ENCODE peak calls at places on chromosome 4, in four cellular contexts. One of them, this sample, is unnamed.

GRCh38 chr4:165204462-165204830 is 2.9 kb upstream of the KLHL2 start:
- DNase-seq in HepG2: no peak
- DNase-seq in HCT116: no peak
- DNase-seq in NT2/D1: no peak
- DNase-seq in this sample: peak

GRCh38 chr4:111959202-111959601 is 186.1 kb upstream of the FAM241A start:
- DNase-seq in HepG2: peak
- DNase-seq in HCT116: peak
- DNase-seq in NT2/D1: no peak
- DNase-seq in this sample: no peak

GRCh38 chr4:45475490-45475889 is 648.4 kb downstream of the GABRG1 start:
- DNase-seq in HepG2: no peak
- DNase-seq in HCT116: no peak
- DNase-seq in NT2/D1: no peak
- DNase-seq in this sample: no peak

GRCh38 chr4:75844151-75844662 is 58.0 kb downstream of the PPEF2 start:
- DNase-seq in HepG2: peak
- DNase-seq in HCT116: no peak
- DNase-seq in NT2/D1: no peak
- DNase-seq in this sample: no peak

GRCh38 chr4:88937081-88937480 is 119.9 kb downstream of the FAM13A start:
- DNase-seq in HepG2: no peak
- DNase-seq in HCT116: no peak
- DNase-seq in NT2/D1: no peak
- DNase-seq in this sample: no peak

GRCh38 chr4:86947494-86948120 is 12.8 kb downstream of the AFF1 start:
- DNase-seq in HepG2: no peak
- DNase-seq in HCT116: no peak
- DNase-seq in NT2/D1: no peak
- DNase-seq in this sample: no peak

GRCh38 chr4:10083861-10084641 is 32.5 kb downstream of the WDR1 start:
- DNase-seq in HepG2: no peak
- DNase-seq in HCT116: no peak
- DNase-seq in NT2/D1: no peak
- DNase-seq in this sample: no peak

GRCh38 chr4:83556006-83556712 is 20.3 kb downstream of the GPAT3 start:
- DNase-seq in HepG2: no peak
- DNase-seq in HCT116: no peak
- DNase-seq in NT2/D1: no peak
- DNase-seq in this sample: no peak

GRCh38 chr4:176964116-176964691 is 171.5 kb upstream of the VEGFC start:
- DNase-seq in HepG2: no peak
- DNase-seq in HCT116: peak
- DNase-seq in NT2/D1: no peak
- DNase-seq in this sample: no peak

GRCh38 chr4:166128452-166128851 is 255.4 kb downstream of the TLL1 start:
- DNase-seq in HepG2: no peak
- DNase-seq in HCT116: no peak
- DNase-seq in NT2/D1: no peak
- DNase-seq in this sample: no peak

GRCh38 chr4:24568425-24568824 is 15.9 kb downstream of the DHX15 start:
- DNase-seq in HepG2: no peak
- DNase-seq in HCT116: no peak
- DNase-seq in NT2/D1: no peak
- DNase-seq in this sample: no peak

GRCh38 chr4:184949020-184949419 is 69.3 kb upstream of the HELT start:
- DNase-seq in HepG2: no peak
- DNase-seq in HCT116: no peak
- DNase-seq in NT2/D1: no peak
- DNase-seq in this sample: no peak

GRCh38 chr4:88964450-88964849 is 92.5 kb downstream of the FAM13A start:
- DNase-seq in HepG2: no peak
- DNase-seq in HCT116: peak
- DNase-seq in NT2/D1: no peak
- DNase-seq in this sample: no peak

GRCh38 chr4:76016383-76016782 is 6.9 kb downstream of the CXCL10 start:
- DNase-seq in HepG2: no peak
- DNase-seq in HCT116: no peak
- DNase-seq in NT2/D1: no peak
- DNase-seq in this sample: peak

DNA sequence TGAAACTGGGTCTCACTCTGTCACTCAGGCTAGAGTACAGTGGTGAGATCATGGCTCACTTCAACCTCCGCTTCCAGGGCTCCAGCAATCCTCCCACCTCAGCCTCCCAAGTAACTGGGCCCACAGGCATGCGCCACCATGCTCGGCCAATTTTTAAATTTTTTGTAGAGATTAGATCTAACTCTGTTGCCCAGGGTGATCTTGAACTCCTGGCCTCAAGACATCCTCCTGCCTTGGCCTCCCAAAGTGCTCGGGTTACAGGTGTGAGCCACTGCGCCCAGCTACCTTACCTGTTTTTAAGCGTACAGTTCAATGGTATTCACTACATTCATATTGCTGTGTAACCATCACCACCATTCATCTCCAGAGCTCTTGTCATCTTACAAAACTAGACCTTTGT is 41.5 kb downstream of the ING2 start:
- DNase-seq in HepG2: no peak
- DNase-seq in HCT116: no peak
- DNase-seq in NT2/D1: no peak
- DNase-seq in this sample: no peak
- TF ChIP-seq ZNF274 in HepG2: no peak
- TF ChIP-seq ZNF274 in HCT116: no peak
- TF ChIP-seq ZNF274 in NT2/D1: no peak
- TF ChIP-seq ZNF274 in this sample: no peak

GRCh38 chr4:169968999-169969398 is 57.2 kb downstream of the MFAP3L start:
- DNase-seq in HepG2: no peak
- DNase-seq in HCT116: no peak
- DNase-seq in NT2/D1: no peak
- DNase-seq in this sample: no peak
- TF ChIP-seq ZNF274 in HepG2: no peak
- TF ChIP-seq ZNF274 in HCT116: no peak
- TF ChIP-seq ZNF274 in NT2/D1: no peak
- TF ChIP-seq ZNF274 in this sample: no peak

DNA sequence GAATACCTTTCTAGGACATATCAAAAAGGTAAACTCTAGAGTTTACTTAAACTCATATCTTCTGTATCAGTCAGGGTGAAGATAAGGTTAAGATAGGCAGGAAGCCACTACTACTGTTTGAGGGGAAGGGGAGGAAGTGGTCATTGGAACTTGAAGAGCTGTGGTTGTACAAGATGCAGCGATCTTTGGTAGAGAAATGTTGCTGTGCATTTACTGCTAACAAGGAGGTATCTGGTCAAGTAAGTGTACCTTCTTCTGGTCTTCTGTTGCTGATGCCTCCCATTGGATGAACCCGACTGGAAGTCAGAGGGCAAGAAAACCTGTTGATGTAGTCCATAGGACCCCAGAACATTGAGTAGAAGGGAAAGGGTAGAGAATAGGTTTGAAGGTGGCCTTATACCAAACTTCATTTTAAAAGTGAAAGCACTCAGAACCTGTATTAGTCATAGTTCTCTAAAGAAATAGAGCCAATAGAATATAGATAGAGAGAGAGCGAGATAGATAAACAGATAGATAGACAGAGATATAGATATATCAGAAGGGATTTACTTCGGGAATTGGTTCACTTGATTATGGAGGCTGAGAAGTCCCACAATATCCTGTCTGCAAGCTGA is 47.9 kb upstream of the TSPAN5 start:
- DNase-seq in HepG2: no peak
- DNase-seq in HCT116: no peak
- DNase-seq in NT2/D1: no peak
- DNase-seq in this sample: no peak
- TF ChIP-seq ZNF274 in HepG2: no peak
- TF ChIP-seq ZNF274 in HCT116: no peak
- TF ChIP-seq ZNF274 in NT2/D1: no peak
- TF ChIP-seq ZNF274 in this sample: no peak

GRCh38 chr4:137039369-137039768 is 492.9 kb downstream of the PCDH18 start:
- DNase-seq in HepG2: no peak
- DNase-seq in HCT116: no peak
- DNase-seq in NT2/D1: no peak
- DNase-seq in this sample: no peak
- TF ChIP-seq ZNF274 in HepG2: no peak
- TF ChIP-seq ZNF274 in HCT116: no peak
- TF ChIP-seq ZNF274 in NT2/D1: no peak
- TF ChIP-seq ZNF274 in this sample: no peak

GRCh38 chr4:56764775-56765174 is 56.7 kb downstream of the SPINK2 start:
- DNase-seq in HepG2: no peak
- DNase-seq in HCT116: no peak
- DNase-seq in NT2/D1: no peak
- DNase-seq in this sample: no peak
- TF ChIP-seq ZNF274 in HepG2: no peak
- TF ChIP-seq ZNF274 in HCT116: no peak
- TF ChIP-seq ZNF274 in NT2/D1: no peak
- TF ChIP-seq ZNF274 in this sample: no peak

GRCh38 chr4:121951570-121952110 is at the start of gene TRPC3:
- DNase-seq in HepG2: no peak
- DNase-seq in HCT116: no peak
- DNase-seq in NT2/D1: no peak
- DNase-seq in this sample: peak

GRCh38 chr4:121953860-121954259 is 2.0 kb upstream of the TRPC3 start:
- DNase-seq in HepG2: no peak
- DNase-seq in HCT116: no peak
- DNase-seq in NT2/D1: no peak
- DNase-seq in this sample: no peak

GRCh38 chr4:121952290-121952689 is 430 bp upstream of the TRPC3 start:
- DNase-seq in HepG2: no peak
- DNase-seq in HCT116: no peak
- DNase-seq in NT2/D1: no peak
- DNase-seq in this sample: no peak

GRCh38 chr4:121950212-121950679 is 1.6 kb downstream of the TRPC3 start:
- DNase-seq in HepG2: peak
- DNase-seq in HCT116: peak
- DNase-seq in NT2/D1: peak
- DNase-seq in this sample: peak

GRCh38 chr4:121950680-121951569 is 935 bp downstream of the TRPC3 start:
- DNase-seq in HepG2: no peak
- DNase-seq in HCT116: no peak
- DNase-seq in NT2/D1: no peak
- DNase-seq in this sample: no peak
- TF ChIP-seq ZNF274 in HepG2: no peak
- TF ChIP-seq ZNF274 in HCT116: no peak
- TF ChIP-seq ZNF274 in NT2/D1: no peak
- TF ChIP-seq ZNF274 in this sample: no peak

GRCh38 chr4:113077611-113078010 is 28.2 kb downstream of the ANK2 start:
- DNase-seq in HepG2: no peak
- DNase-seq in HCT116: no peak
- DNase-seq in NT2/D1: no peak
- DNase-seq in this sample: no peak
- TF ChIP-seq ZNF274 in HepG2: no peak
- TF ChIP-seq ZNF274 in HCT116: no peak
- TF ChIP-seq ZNF274 in NT2/D1: no peak
- TF ChIP-seq ZNF274 in this sample: no peak

GRCh38 chr4:6591305-6591704 is 16.3 kb downstream of the MAN2B2 start:
- DNase-seq in HepG2: no peak
- DNase-seq in HCT116: no peak
- DNase-seq in NT2/D1: no peak
- DNase-seq in this sample: peak
- TF ChIP-seq ZNF274 in HepG2: no peak
- TF ChIP-seq ZNF274 in HCT116: no peak
- TF ChIP-seq ZNF274 in NT2/D1: no peak
- TF ChIP-seq ZNF274 in this sample: no peak